ENCODE peak calls at places on chromosomes 2 and 18, in eight cellular contexts. F is BJ, P is cardiac fibroblast, N is kidney, K is heart right ventricle, G is colonic mucosa, R is fibroblast of the aortic adventitia, H is Karpas-422. A is an unnamed sample.

GRCh38 chr2:115165529-115166109 is 723.2 kb downstream of the DPP10 start:
- DNase-seq in N (no peak), G (peak), F (no peak), H (peak), R (peak), K (no peak), P (peak), A (peak)

GRCh38 chr18:37565138-37565984 is at the start of gene CELF4:
- DNase-seq in F (no peak), N (no peak), K (no peak), G (no peak), P (no peak), R (no peak), H (no peak), A (no peak)

GRCh38 chr2:85777441-85777861 is 23.7 kb downstream of the ATOH8 start:
- DNase-seq in N (peak), F (no peak), P (peak), H (no peak), G (no peak), K (no peak), R (peak), A (no peak)

GRCh38 chr2:24498121-24498520 is 7.1 kb downstream of the NCOA1 start:
- DNase-seq in F (no peak), N (no peak), G (no peak), K (no peak), P (no peak), R (no peak), H (no peak), A (no peak)

GRCh38 chr2:101500175-101500574 is 25.3 kb upstream of the RFX8 start:
- DNase-seq in G (no peak), P (peak), K (no peak), N (no peak), F (no peak), H (no peak), R (peak), A (no peak)

GRCh38 chr2:43307046-43307445 is 80.6 kb upstream of the ZFP36L2 start:
- DNase-seq in N (no peak), K (no peak), H (no peak), F (no peak), G (no peak), P (peak), R (peak), A (no peak)

GRCh38 chr2:28276076-28276618 is 116.5 kb upstream of the FOSL2 start:
- DNase-seq in G (no peak), R (peak), F (peak), N (no peak), P (peak), K (no peak), H (no peak), A (no peak)

GRCh38 chr2:173150087-173150486 is 74.4 kb downstream of the MAP3K20 start:
- DNase-seq in P (peak), K (no peak), N (no peak), F (peak), H (no peak), R (peak), G (no peak), A (no peak)

GRCh38 chr2:239715606-239716005 is 309.5 kb downstream of the NDUFA10 start:
- DNase-seq in G (no peak), K (no peak), H (no peak), R (no peak), N (no peak), F (no peak), P (no peak), A (no peak)

DNA sequence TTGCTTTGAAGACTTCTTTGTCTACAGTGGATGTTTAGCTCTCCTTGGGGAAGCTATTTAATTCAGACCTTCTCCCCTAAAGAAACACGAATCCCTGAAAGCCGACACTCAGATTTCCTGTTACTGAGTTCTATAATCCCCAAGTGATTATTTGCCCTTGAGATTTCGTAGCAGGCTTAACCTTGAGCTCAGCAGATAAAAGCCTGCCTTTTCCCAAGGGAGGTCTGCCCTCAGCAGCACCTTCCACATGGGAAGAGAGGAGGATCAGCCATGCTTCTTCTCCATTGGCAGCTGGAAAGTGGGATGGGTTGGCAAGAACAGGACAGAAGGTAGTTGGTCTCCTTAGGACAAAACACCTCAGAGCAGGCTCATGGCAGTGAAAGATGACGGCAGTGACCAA is 511.3 kb upstream of the ID2 start:
- DNase-seq in H (peak), G (no peak), R (no peak), F (no peak), K (no peak), P (no peak), N (no peak), A (no peak)
- H3K4me3 ChIP-seq in H (peak), G (no peak), R (no peak), F (no peak), K (no peak), P (no peak), N (no peak), A (no peak)

GRCh38 chr2:237669129-237669627 is 41.8 kb downstream of the LRRFIP1 start:
- DNase-seq in F (no peak), H (no peak), P (no peak), R (no peak), K (no peak), N (no peak), G (no peak), A (no peak)
- H3K4me3 ChIP-seq in F (no peak), H (no peak), P (no peak), R (no peak), K (no peak), N (peak), G (no peak), A (no peak)

GRCh38 chr2:10042301-10043161 is 819 bp upstream of the KLF11 start:
- DNase-seq in H (no peak), K (peak), R (peak), G (peak), F (no peak), P (peak), N (peak), A (no peak)
- H3K4me3 ChIP-seq in H (no peak), K (peak), R (peak), G (peak), F (peak), P (peak), N (peak), A (peak)

DNA sequence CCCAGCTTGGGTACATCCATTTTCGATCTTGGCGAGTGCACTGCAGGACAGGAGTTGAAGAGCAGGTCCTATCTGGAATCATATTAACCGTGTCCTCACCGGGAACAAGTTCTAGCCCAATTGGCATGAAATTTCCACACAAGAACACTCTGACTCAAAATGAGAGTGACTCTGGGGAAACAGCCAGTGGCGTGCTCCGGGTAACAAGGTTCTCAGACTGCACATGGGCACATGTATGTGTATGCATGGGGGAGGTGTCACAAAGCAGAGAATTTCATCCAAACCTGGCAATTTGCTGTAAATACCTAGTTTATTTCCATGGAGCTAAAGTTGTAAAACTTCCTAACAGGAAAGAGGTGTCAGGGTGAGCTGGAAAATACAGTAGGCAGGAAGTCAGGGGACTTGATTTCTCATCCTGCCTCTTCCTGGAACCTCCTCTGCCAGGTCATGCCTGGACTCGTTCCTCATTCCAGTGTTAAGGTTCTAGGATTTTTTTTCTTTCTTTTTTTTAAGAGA is 1.7 kb downstream of the TUBB6 start:
- DNase-seq in K (no peak), G (no peak), R (no peak), N (no peak), P (peak), H (no peak), F (no peak), A (no peak)
- H3K4me3 ChIP-seq in K (peak), G (peak), R (peak), N (peak), P (peak), H (no peak), F (peak), A (no peak)

A was measured in LNCaP clone FGC.